ENCODE peak calls at places on chromosomes 12 and 14, in seven cellular contexts. O is GM03348, B is epithelial cell of proximal tubule, G is GM12891, E is neuronal stem cell, A is OCI-M1, P is tibial nerve. S is an unnamed sample.

GRCh38 chr12:54419088-54419887 is at the start of gene ITGA5:
- DNase-seq in E (peak; percentile 48), A (peak; percentile 64), P (peak; percentile 69), B (no peak), O (peak; percentile 93), G (no peak), S (no peak)

GRCh38 chr12:10331642-10332239 is 24.1 kb downstream of the KLRD1 start:
- DNase-seq in P (no peak), B (no peak), E (peak; percentile 39), O (peak; percentile 75), G (no peak), A (peak; percentile 82), S (no peak)

GRCh38 chr12:42705863-42706262 is 116.3 kb upstream of the PRICKLE1 start:
- DNase-seq in P (peak; percentile 54), A (no peak), O (peak; percentile 57), E (peak; percentile 8), G (no peak), B (no peak), S (no peak)

GRCh38 chr14:68843471-68844209 is 50.8 kb upstream of the ZFP36L1 start:
- DNase-seq in E (peak; percentile 57), A (peak; percentile 74), B (no peak), G (no peak), P (peak; percentile 64), O (peak; percentile 87), S (peak; percentile 48)

GRCh38 chr14:91243098-91243483 is 1.4 kb downstream of the GPR68 start:
- DNase-seq in O (no peak), G (no peak), E (no peak), A (no peak), P (no peak), B (no peak), S (no peak)

GRCh38 chr14:104689620-104690265 is 325 bp downstream of the INF2 start:
- DNase-seq in P (no peak), E (no peak), O (peak; percentile 64), B (no peak), A (no peak), G (no peak), S (no peak)

GRCh38 chr12:3593906-3594305 is 102.9 kb downstream of the PRMT8 start:
- DNase-seq in A (no peak), B (no peak), E (no peak), P (no peak), G (no peak), O (no peak), S (no peak)

GRCh38 chr12:87323369-87323768 is 705.8 kb downstream of the C12orf50 start:
- DNase-seq in B (no peak), A (no peak), P (no peak), E (no peak), O (no peak), G (no peak), S (no peak)

GRCh38 chr12:124759841-124760508 is 103.7 kb downstream of the SCARB1 start:
- DNase-seq in A (no peak), P (no peak), B (no peak), O (peak; percentile 56), E (no peak), G (no peak), S (no peak)

GRCh38 chr12:124939428-124940142 is 25.1 kb upstream of the UBC start:
- DNase-seq in P (peak; percentile 80), B (peak; percentile 74), O (peak; percentile 90), G (no peak), E (peak; percentile 96), A (no peak), S (no peak)

GRCh38 chr14:104282332-104283196 is 144.2 kb downstream of the KIF26A start:
- DNase-seq in B (no peak), A (no peak), P (peak; percentile 3), O (no peak), E (no peak), G (no peak), S (no peak)

GRCh38 chr12:117881517-117881916 is 87.3 kb downstream of the KSR2 start:
- DNase-seq in B (no peak), E (no peak), P (no peak), G (no peak), O (no peak), A (peak; percentile 11), S (no peak)

GRCh38 chr12:79067977-79068376 is 203.4 kb downstream of the SYT1 start:
- DNase-seq in B (no peak), G (no peak), E (no peak), O (no peak), A (no peak), P (no peak), S (no peak)

GRCh38 chr14:100294213-100294962 is 11.9 kb downstream of the SLC25A29 start:
- DNase-seq in O (no peak), G (no peak), E (no peak), A (no peak), B (peak; percentile 23), P (no peak), S (no peak)

GRCh38 chr14:71956920-71957563 is 24.8 kb downstream of the RGS6 start:
- DNase-seq in P (no peak), O (no peak), G (no peak), B (no peak), A (no peak), E (no peak), S (no peak)

GRCh38 chr14:96083667-96084320 is 44.6 kb downstream of the C14orf132 start:
- DNase-seq in G (no peak), A (no peak), E (no peak), O (no peak), P (no peak), B (no peak), S (no peak)

GRCh38 chr12:132588821-132589669 is 21.3 kb downstream of the LRCOL1 start:
- DNase-seq in G (no peak), E (no peak), A (no peak), B (no peak), O (no peak), P (no peak), S (no peak)

GRCh38 chr12:4910502-4911315 is 1.0 kb downstream of the KCNA1 start:
- DNase-seq in P (no peak), O (peak; percentile 27), A (no peak), G (peak; percentile 53), B (no peak), E (no peak), S (no peak)

GRCh38 chr12:27549801-27550652 is 26.0 kb downstream of the PPFIBP1 start:
- DNase-seq in A (peak; percentile 96), P (peak; percentile 76), E (no peak), G (no peak), B (peak; percentile 98), O (peak; percentile 81), S (no peak)

GRCh38 chr12:49881400-49882247 is 22.1 kb downstream of the FAIM2 start:
- DNase-seq in G (no peak), P (no peak), A (no peak), B (no peak), E (no peak), O (no peak), S (no peak)

GRCh38 chr14:75298187-75298985 is 19.8 kb downstream of the FOS start:
- DNase-seq in G (no peak), P (peak; percentile 58), B (no peak), E (no peak), A (no peak), O (no peak), S (no peak)

GRCh38 chr14:32494566-32495434 is 165.7 kb downstream of the AKAP6 start:
- DNase-seq in B (no peak), E (no peak), G (no peak), O (no peak), P (no peak), A (no peak), S (no peak)

GRCh38 chr12:55696141-55696540 is 11.6 kb downstream of the ITGA7 start:
- DNase-seq in A (no peak), O (no peak), E (no peak), G (no peak), B (no peak), P (no peak), S (no peak)

GRCh38 chr14:24368562-24369252 is 723 bp downstream of the NFATC4 start:
- DNase-seq in A (peak; percentile 64), E (peak; percentile 81), G (peak; percentile 72), P (peak; percentile 25), O (peak; percentile 95), B (no peak), S (peak; percentile 76)

GRCh38 chr14:52862652-52863338 is 71.4 kb upstream of the GNPNAT1 start:
- DNase-seq in G (no peak), B (no peak), P (no peak), A (peak; percentile 48), E (no peak), O (peak; percentile 78), S (no peak)

GRCh38 chr12:12473223-12473622 is 89.4 kb downstream of the DUSP16 start:
- DNase-seq in B (no peak), A (no peak), O (no peak), G (no peak), E (no peak), P (no peak), S (no peak)

S was measured in NCI-H1436.